ENCODE peak calls at places on chromosome 14, in ten cellular contexts. Q, T, X, K, I, U, M, L, F and B are unnamed samples.

GRCh38 chr14:32724864-32725550 is 213.7 kb upstream of the NPAS3 start:
- DNase-seq in I (peak; percentile 7), M (no peak), U (no peak), K (no peak), X (no peak), F (peak; percentile 93), L (no peak), T (no peak), Q (no peak), B (peak; percentile 92)

GRCh38 chr14:87896393-87897380 is 96.3 kb downstream of the GALC start:
- DNase-seq in Q (peak; percentile 82), K (no peak), U (peak; percentile 7), M (no peak), L (no peak), T (no peak), X (peak; percentile 35), F (peak; percentile 60), I (peak; percentile 65), B (peak; percentile 64)

GRCh38 chr14:61589691-61590521 is 105.4 kb upstream of the HIF1A start:
- DNase-seq in X (no peak), T (no peak), I (no peak), U (no peak), M (no peak), K (no peak), F (no peak), L (no peak), Q (no peak), B (no peak)

GRCh38 chr14:25516838-25517237 is 466.9 kb upstream of the STXBP6 start:
- DNase-seq in T (no peak), L (no peak), M (no peak), F (no peak), U (no peak), X (peak; percentile 2), Q (no peak), K (no peak), I (no peak), B (no peak)

GRCh38 chr14:39755269-39755878 is 323.1 kb upstream of the FBXO33 start:
- DNase-seq in X (no peak), I (no peak), Q (no peak), L (no peak), K (no peak), U (no peak), F (no peak), T (no peak), M (no peak), B (no peak)

GRCh38 chr14:105489607-105490317 is 1.3 kb upstream of the TEDC1 start:
- DNase-seq in I (peak; percentile 83), U (peak; percentile 72), Q (peak; percentile 90), K (peak; percentile 84), X (peak; percentile 79), L (peak; percentile 86), M (peak; percentile 91), T (peak; percentile 88), F (peak; percentile 79), B (peak; percentile 86)

GRCh38 chr14:102464006-102464405 is 45.6 kb downstream of the ANKRD9 start:
- DNase-seq in X (no peak), K (no peak), Q (no peak), L (no peak), M (no peak), I (no peak), U (no peak), F (no peak), T (no peak), B (no peak)

GRCh38 chr14:27387458-27387857 is 789.6 kb upstream of the NOVA1 start:
- DNase-seq in M (no peak), U (no peak), T (no peak), L (no peak), Q (no peak), F (peak; percentile 73), I (no peak), X (no peak), K (no peak), B (peak; percentile 8)

GRCh38 chr14:35429951-35430350 is 25.4 kb upstream of the NFKBIA start:
- DNase-seq in F (no peak), I (no peak), M (no peak), Q (no peak), K (no peak), L (no peak), X (no peak), T (no peak), U (no peak), B (no peak)

GRCh38 chr14:27242874-27243273 is 645.0 kb upstream of the NOVA1 start:
- DNase-seq in U (no peak), K (no peak), Q (no peak), I (peak; percentile 49), X (no peak), F (no peak), T (no peak), M (no peak), L (no peak), B (no peak)

GRCh38 chr14:90758028-90758889 is 58.0 kb downstream of the TTC7B start:
- DNase-seq in I (peak; percentile 98), M (peak; percentile 90), L (peak; percentile 95), Q (peak; percentile 96), K (peak; percentile 92), X (peak; percentile 100), U (peak; percentile 77), F (peak; percentile 78), T (peak; percentile 96), B (peak; percentile 87)

GRCh38 chr14:90758959-90759358 is 57.3 kb downstream of the TTC7B start:
- DNase-seq in L (peak; percentile 61), X (no peak), I (no peak), F (no peak), U (no peak), M (peak; percentile 44), T (no peak), K (peak; percentile 74), Q (no peak), B (no peak)

GRCh38 chr14:90756755-90757345 is 59.4 kb downstream of the TTC7B start:
- DNase-seq in Q (no peak), X (no peak), I (no peak), K (no peak), M (no peak), F (no peak), L (no peak), T (no peak), U (no peak), B (no peak)

GRCh38 chr14:90755661-90756304 is 60.4 kb downstream of the TTC7B start:
- DNase-seq in Q (no peak), U (no peak), F (no peak), L (no peak), I (peak; percentile 40), K (no peak), M (no peak), T (no peak), X (no peak), B (no peak)

GRCh38 chr14:90757452-90757851 is 58.8 kb downstream of the TTC7B start:
- DNase-seq in K (no peak), L (no peak), M (no peak), X (no peak), T (no peak), F (no peak), U (no peak), I (no peak), Q (no peak), B (no peak)
- H3K4me3 ChIP-seq in K (peak overlapping the region; percentile 72), L (no peak overlapping the region), M (no peak overlapping the region), X (no peak overlapping the region), T (no peak overlapping the region), F (peak overlapping the region; percentile 42), U (no peak overlapping the region), I (no peak overlapping the region), Q (no peak overlapping the region), B (no peak overlapping the region)

GRCh38 chr14:79091381-79091963 is 921.3 kb downstream of the NRXN3 start:
- DNase-seq in L (no peak), T (no peak), K (no peak), U (no peak), I (no peak), X (no peak), F (no peak), M (no peak), Q (no peak), B (no peak)
- TF ChIP-seq CTCF in L (no peak), T (no peak), K (no peak), U (no peak), I (no peak), X (peak; percentile 16), F (no peak), M (no peak), Q (no peak), B (no peak)

GRCh38 chr14:63186453-63186852 is 17.8 kb upstream of the RHOJ start:
- DNase-seq in X (no peak), T (no peak), Q (no peak), F (peak; percentile 73), K (no peak), I (peak; percentile 17), U (no peak), L (no peak), M (no peak), B (peak; percentile 53)

GRCh38 chr14:63193236-63193635 is 11.0 kb upstream of the RHOJ start:
- DNase-seq in U (no peak), X (no peak), M (no peak), F (no peak), K (no peak), Q (no peak), T (no peak), I (no peak), L (no peak), B (no peak)

GRCh38 chr14:63192085-63192484 is 12.2 kb upstream of the RHOJ start:
- DNase-seq in M (no peak), X (no peak), K (no peak), L (no peak), F (peak; percentile 59), T (no peak), I (no peak), U (no peak), Q (no peak), B (peak; percentile 6)
- H3K4me3 ChIP-seq in M (no peak overlapping the region), X (no peak overlapping the region), K (no peak overlapping the region), L (no peak overlapping the region), F (no peak overlapping the region), T (no peak overlapping the region), I (no peak overlapping the region), U (no peak overlapping the region), Q (no peak overlapping the region), B (no peak overlapping the region)

DNA sequence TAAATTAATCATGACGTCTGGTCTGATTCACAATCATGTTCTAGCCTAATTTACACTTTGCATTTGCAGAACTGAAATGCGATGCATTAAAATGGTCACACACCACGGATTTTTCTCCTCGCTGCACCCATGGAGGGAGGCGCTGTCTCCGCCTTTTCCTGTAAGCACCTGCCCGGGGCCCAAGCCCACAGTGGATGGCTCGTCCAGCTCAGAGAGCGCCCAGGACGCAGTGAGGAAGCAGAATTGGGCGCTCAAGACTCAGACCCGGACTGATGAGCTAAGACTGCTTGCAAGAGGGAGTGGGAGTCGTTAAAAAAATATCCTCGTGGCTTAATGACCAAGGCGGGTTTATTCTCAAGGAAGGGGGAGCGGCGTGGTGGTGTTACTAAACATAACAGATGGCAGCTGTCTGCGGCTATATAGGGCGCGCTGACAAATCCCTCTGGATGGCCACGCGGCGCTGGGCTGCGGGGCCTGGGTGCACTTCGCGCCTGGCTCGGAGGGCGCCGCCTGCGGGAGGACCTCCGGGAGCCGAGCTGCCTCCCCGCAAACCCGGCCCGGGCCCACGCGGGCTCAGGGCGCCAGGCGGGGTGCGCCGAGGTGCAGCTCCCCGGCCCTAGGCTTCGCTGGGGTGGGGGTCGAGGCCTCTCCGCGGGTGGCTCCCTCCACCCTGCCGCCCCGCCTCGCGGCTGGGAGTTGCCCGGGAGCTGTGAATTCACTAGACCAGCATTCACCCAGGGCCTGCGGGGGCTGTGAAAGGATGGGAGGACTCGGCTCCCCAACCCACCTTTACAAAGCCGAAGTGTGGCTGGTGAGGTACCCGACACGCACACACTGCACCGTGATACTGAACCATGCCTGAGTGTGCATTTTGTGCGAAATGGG is 78.7 kb downstream of the PPM1A start:
- DNase-seq in M (no peak), I (peak; percentile 47), X (peak; percentile 38), F (peak; percentile 38), K (peak; percentile 19), U (no peak), L (no peak), Q (peak; percentile 17), T (no peak), B (no peak)
- TF ChIP-seq CTCF in M (no peak), I (peak; percentile 36), X (no peak), F (no peak), K (peak; percentile 29), U (no peak), L (no peak), Q (peak; percentile 4), T (no peak), B (no peak)